ENCODE peak calls at places on chromosomes 6 and 20, in five cellular contexts. C, E, W, R and O are unnamed samples.

GRCh38 chr20:17499041-17499440 is 32.1 kb downstream of the BFSP1 start:
- DNase-seq in C (no peak), E (no peak), W (no peak), R (no peak), O (peak)

GRCh38 chr6:135390450-135390849 is 107.1 kb downstream of the AHI1 start:
- DNase-seq in C (no peak), E (no peak), W (no peak), R (no peak), O (no peak)

GRCh38 chr6:41730531-41731436 is 4.6 kb downstream of the TFEB start:
- DNase-seq in C (no peak), E (peak), W (no peak), R (no peak), O (no peak)

GRCh38 chr6:71347119-71347518 is 58.5 kb downstream of the OGFRL1 start:
- DNase-seq in C (no peak), E (no peak), W (no peak), R (no peak), O (no peak)

GRCh38 chr20:54123587-54124180 is 50.1 kb downstream of the CYP24A1 start:
- DNase-seq in C (peak), E (no peak), W (no peak), R (no peak), O (peak)

GRCh38 chr6:56143796-56144195 is 103.6 kb downstream of the COL21A1 start:
- DNase-seq in C (no peak), E (no peak), W (no peak), R (no peak), O (no peak)

GRCh38 chr6:36914227-36914794 is 28.6 kb downstream of the C6orf89 start:
- DNase-seq in C (peak), E (no peak), W (no peak), R (no peak), O (peak)

GRCh38 chr6:112330071-112330876 is 16.9 kb upstream of the RFPL4B start:
- DNase-seq in C (peak), E (no peak), W (no peak), R (no peak), O (peak)

GRCh38 chr6:78324213-78324612 is 543.1 kb upstream of the IRAK1BP1 start:
- DNase-seq in C (no peak), E (no peak), W (no peak), R (no peak), O (no peak)

GRCh38 chr20:44083220-44083933 is 103.6 kb downstream of the JPH2 start:
- DNase-seq in C (no peak), E (peak), W (no peak), R (no peak), O (peak)

GRCh38 chr6:152112503-152113261 is 305.2 kb downstream of the ESR1 start:
- DNase-seq in C (no peak), E (no peak), W (no peak), R (no peak), O (no peak)

GRCh38 chr6:40391086-40391485 is 196.1 kb downstream of the LRFN2 start:
- DNase-seq in C (no peak), E (no peak), W (no peak), R (no peak), O (no peak)

GRCh38 chr6:53679446-53679933 is 13.9 kb upstream of the KLHL31 start:
- DNase-seq in C (peak), E (peak), W (no peak), R (peak), O (peak)

GRCh38 chr6:9593566-9593965 is 821.3 kb downstream of the TFAP2A start:
- DNase-seq in C (no peak), E (no peak), W (no peak), R (no peak), O (peak)

GRCh38 chr20:24769878-24770627 is 179.0 kb upstream of the CST7 start:
- DNase-seq in C (no peak), E (no peak), W (no peak), R (no peak), O (no peak)

GRCh38 chr20:44496976-44497375 is 21.3 kb downstream of the TTPAL start:
- DNase-seq in C (peak), E (no peak), W (no peak), R (no peak), O (peak)

GRCh38 chr20:37390891-37391525 is 45.1 kb downstream of the SRC start:
- DNase-seq in C (peak), E (peak), W (no peak), R (no peak), O (no peak)

GRCh38 chr20:1844723-1845523 is 50.3 kb upstream of the SIRPA start:
- DNase-seq in C (no peak), E (peak), W (peak), R (no peak), O (peak)

GRCh38 chr20:35663813-35664543 is 722 bp downstream of the CPNE1 start:
- DNase-seq in C (peak), E (peak), W (no peak), R (peak), O (peak)

GRCh38 chr6:1316482-1317220 is 4.8 kb downstream of the FOXQ1 start:
- DNase-seq in C (no peak), E (peak), W (peak), R (no peak), O (no peak)

GRCh38 chr6:36277946-36278465 is 8.1 kb downstream of the PNPLA1 start:
- DNase-seq in C (no peak), E (no peak), W (no peak), R (no peak), O (no peak)

GRCh38 chr20:3900187-3900604 is 11.0 kb downstream of the PANK2 start:
- DNase-seq in C (no peak), E (no peak), W (no peak), R (no peak), O (no peak)

GRCh38 chr6:157244175-157244574 is 79.1 kb downstream of the TMEM242 start:
- DNase-seq in C (no peak), E (no peak), W (no peak), R (no peak), O (peak)

GRCh38 chr6:137717074-137718073 is 149.7 kb upstream of the TNFAIP3 start:
- DNase-seq in C (no peak), E (no peak), W (no peak), R (no peak), O (no peak)

GRCh38 chr6:139369568-139370046 is 4.8 kb downstream of the CITED2 start:
- DNase-seq in C (peak), E (peak), W (no peak), R (peak), O (peak)

GRCh38 chr6:147603392-147604081 is 95.0 kb downstream of the SAMD5 start:
- DNase-seq in C (no peak), E (no peak), W (no peak), R (no peak), O (no peak)

GRCh38 chr6:149566372-149567193 is at the start of gene GINM1:
- DNase-seq in C (peak), E (peak), W (no peak), R (peak), O (peak)

GRCh38 chr6:154805288-154805911 is 72.2 kb downstream of the SCAF8 start:
- DNase-seq in C (peak), E (peak), W (no peak), R (peak), O (peak)

GRCh38 chr6:56387621-56388413 is 140.4 kb upstream of the COL21A1 start:
- DNase-seq in C (no peak), E (no peak), W (no peak), R (no peak), O (no peak)

GRCh38 chr6:117505337-117505736 is 22.9 kb downstream of the DCBLD1 start:
- DNase-seq in C (peak), E (no peak), W (no peak), R (no peak), O (peak)

GRCh38 chr6:137919837-137920304 is 52.8 kb downstream of the TNFAIP3 start:
- DNase-seq in C (no peak), E (no peak), W (no peak), R (peak), O (no peak)

GRCh38 chr20:63178889-63179751 is 36.8 kb downstream of the YTHDF1 start:
- DNase-seq in C (peak), E (peak), W (no peak), R (peak), O (peak)

GRCh38 chr6:152952866-152953509 is 29.9 kb downstream of the FBXO5 start:
- DNase-seq in C (peak), E (peak), W (no peak), R (peak), O (peak)

GRCh38 chr6:26017567-26017966 is 55.0 kb downstream of the TRIM38 start:
- DNase-seq in C (no peak), E (no peak), W (no peak), R (no peak), O (peak)

GRCh38 chr6:11380969-11381744 is 148.7 kb upstream of the NEDD9 start:
- DNase-seq in C (no peak), E (no peak), W (no peak), R (no peak), O (no peak)

GRCh38 chr6:147142684-147143245 is 61.5 kb upstream of the STXBP5 start:
- DNase-seq in C (no peak), E (no peak), W (no peak), R (no peak), O (no peak)

GRCh38 chr6:39887692-39888450 is 46.4 kb downstream of the MOCS1 start:
- DNase-seq in C (peak), E (no peak), W (no peak), R (no peak), O (peak)

GRCh38 chr6:31495580-31495979 is 2.4 kb upstream of the MICB start:
- DNase-seq in C (no peak), E (no peak), W (no peak), R (no peak), O (peak)
- TF ChIP-seq RCOR1 in C (no peak), E (no peak), W (no peak), R (no peak), O (no peak)

GRCh38 chr6:15148356-15149058 is 97.4 kb upstream of the JARID2 start:
- DNase-seq in C (peak), E (no peak), W (no peak), R (no peak), O (peak)
- TF ChIP-seq RCOR1 in C (no peak), E (no peak), W (no peak), R (no peak), O (no peak)

GRCh38 chr6:13453172-13453552 is 34.2 kb downstream of the GFOD1 start:
- DNase-seq in C (no peak), E (no peak), W (no peak), R (no peak), O (no peak)

GRCh38 chr6:13455604-13456003 is 31.8 kb downstream of the GFOD1 start:
- DNase-seq in C (no peak), E (peak), W (no peak), R (no peak), O (no peak)

GRCh38 chr6:13452346-13453171 is 34.8 kb downstream of the GFOD1 start:
- DNase-seq in C (no peak), E (no peak), W (no peak), R (no peak), O (no peak)

GRCh38 chr6:13453771-13454251 is 33.6 kb downstream of the GFOD1 start:
- DNase-seq in C (peak), E (no peak), W (peak), R (no peak), O (peak)

GRCh38 chr6:13454286-13455221 is 32.8 kb downstream of the GFOD1 start:
- DNase-seq in C (no peak), E (peak), W (peak), R (no peak), O (peak)
- TF ChIP-seq RCOR1 in C (no peak), E (no peak), W (no peak), R (no peak), O (no peak)

GRCh38 chr20:21182832-21183563 is 57.1 kb downstream of the KIZ start:
- DNase-seq in C (peak), E (no peak), W (no peak), R (no peak), O (peak)

GRCh38 chr20:21183722-21184121 is 57.8 kb downstream of the KIZ start:
- DNase-seq in C (peak), E (no peak), W (no peak), R (no peak), O (peak)

GRCh38 chr20:21185849-21186248 is 60.0 kb downstream of the KIZ start:
- DNase-seq in C (no peak), E (no peak), W (no peak), R (no peak), O (no peak)

GRCh38 chr20:21181028-21181427 is 55.1 kb downstream of the KIZ start:
- DNase-seq in C (no peak), E (no peak), W (no peak), R (no peak), O (no peak)

DNA sequence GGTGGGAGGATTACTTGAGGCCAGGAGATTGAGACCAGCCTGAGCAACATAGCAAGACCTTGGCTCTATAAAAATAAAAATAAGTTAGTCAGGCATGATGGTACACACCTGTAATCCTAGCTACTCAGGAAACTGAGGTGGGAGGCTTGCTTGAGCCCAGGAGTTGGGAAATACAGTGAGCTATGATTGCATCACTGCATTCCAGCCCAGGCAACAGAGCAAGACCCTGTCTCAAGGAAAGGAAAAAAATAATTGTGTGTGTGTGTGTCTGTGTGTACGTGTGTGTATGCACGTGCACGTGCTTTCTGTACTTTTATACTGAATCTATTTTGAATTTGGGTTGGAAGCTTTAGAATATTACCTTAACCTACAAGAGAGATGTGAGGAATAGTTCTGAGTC is 58.9 kb downstream of the KIZ start:
- DNase-seq in C (peak), E (no peak), W (no peak), R (no peak), O (peak)
- TF ChIP-seq RCOR1 in C (no peak), E (no peak), W (no peak), R (no peak), O (no peak)

DNA sequence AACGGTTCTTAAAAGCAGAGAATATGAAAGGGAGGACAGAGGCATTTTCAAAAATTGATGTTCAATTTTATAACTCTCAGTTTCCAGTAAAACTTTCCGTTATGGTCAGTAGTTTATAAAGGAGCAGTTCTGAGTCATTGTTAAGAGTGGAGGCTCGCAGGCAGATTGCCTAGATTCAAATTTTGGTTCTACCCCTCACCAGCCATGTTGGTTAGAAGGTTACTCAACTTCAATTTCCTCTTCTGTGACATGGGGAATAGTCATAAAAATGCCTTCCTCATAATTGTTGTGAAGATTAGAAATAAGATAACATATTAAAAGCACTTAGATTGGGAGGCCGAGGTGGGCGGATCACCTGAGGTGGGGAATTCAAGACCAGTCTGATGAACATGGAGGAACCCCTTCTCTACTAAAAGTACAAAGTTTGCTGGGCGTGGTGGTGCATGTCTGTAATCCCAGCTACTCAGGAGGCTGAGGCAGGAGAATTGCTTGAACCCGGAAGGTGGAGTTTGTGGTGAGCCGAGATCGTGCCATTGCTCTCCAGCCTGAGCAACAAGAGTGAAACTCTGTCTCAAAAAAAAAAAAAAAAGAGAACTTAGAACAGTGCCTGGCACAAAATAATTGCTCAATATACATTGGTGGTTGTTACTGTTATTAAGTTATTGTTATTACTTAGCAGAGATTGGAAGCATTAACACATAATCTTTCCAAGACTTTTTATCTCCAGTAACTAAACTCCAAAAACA is 348.9 kb downstream of the NRN1 start:
- DNase-seq in C (no peak), E (no peak), W (no peak), R (no peak), O (peak)
- TF ChIP-seq RCOR1 in C (no peak), E (no peak), W (no peak), R (no peak), O (no peak)

GRCh38 chr6:64715624-64716023 is 991.4 kb downstream of the EYS start:
- DNase-seq in C (no peak), E (no peak), W (no peak), R (no peak), O (no peak)
- TF ChIP-seq RCOR1 in C (no peak), E (no peak), W (no peak), R (no peak), O (no peak)

GRCh38 chr6:108559884-108560462 is 744 bp upstream of the FOXO3 start:
- DNase-seq in C (peak), E (peak), W (no peak), R (peak), O (peak)
- TF ChIP-seq RCOR1 in C (no peak), E (no peak), W (no peak), R (no peak), O (no peak)

GRCh38 chr6:169958510-169958909 is 207.1 kb downstream of the ERMARD start:
- DNase-seq in C (no peak), E (no peak), W (no peak), R (no peak), O (no peak)

GRCh38 chr6:169960003-169960344 is 208.6 kb downstream of the ERMARD start:
- DNase-seq in C (no peak), E (peak), W (no peak), R (no peak), O (no peak)

GRCh38 chr6:169960531-169960890 is 209.1 kb downstream of the ERMARD start:
- DNase-seq in C (no peak), E (peak), W (no peak), R (no peak), O (no peak)

GRCh38 chr6:169960891-169961611 is 209.6 kb downstream of the ERMARD start:
- DNase-seq in C (no peak), E (peak), W (no peak), R (no peak), O (no peak)

GRCh38 chr6:169959129-169960002 is 207.9 kb downstream of the ERMARD start:
- DNase-seq in C (no peak), E (peak), W (no peak), R (no peak), O (no peak)
- TF ChIP-seq RCOR1 in C (no peak), E (no peak), W (no peak), R (no peak), O (no peak)